ENCODE peak calls at places on chromosomes 12 and 14, in nine cellular contexts. I is fibroblast of mammary gland; N is endodermal cell; A is PC-3; K is A549; B is cardiac muscle cell; Y is choroid plexus epithelial cell; M is CD8-positive, alpha-beta memory T cell; F is foreskin fibroblast. L is an unnamed sample.

GRCh38 chr12:121391619-121392324 is 8.1 kb upstream of the RNF34 start:
- DNase-seq in Y (peak), K (no peak), M (no peak), F (peak), B (peak), N (no peak), I (peak), A (no peak), L (peak)

GRCh38 chr12:99658950-99659349 is 11.4 kb downstream of the GARIN6 start:
- DNase-seq in Y (peak), A (peak), F (no peak), I (peak), N (no peak), B (peak), K (no peak), M (no peak), L (peak)

GRCh38 chr14:23154876-23155587 is 28.4 kb downstream of the SLC7A8 start:
- DNase-seq in M (no peak), N (peak), K (no peak), B (peak), F (peak), Y (peak), A (peak), I (peak), L (peak)

GRCh38 chr14:88929656-88930436 is 105.4 kb downstream of the TTC8 start:
- DNase-seq in I (no peak), Y (no peak), M (no peak), F (no peak), B (no peak), N (peak), A (peak), K (no peak), L (no peak)

GRCh38 chr12:43636706-43637105 is 84.7 kb upstream of the ADAMTS20 start:
- DNase-seq in A (no peak), I (no peak), M (no peak), B (no peak), K (no peak), N (no peak), F (no peak), Y (no peak), L (peak)

GRCh38 chr12:80936642-80937390 is 918 bp downstream of the LIN7A start:
- DNase-seq in I (peak), Y (peak), K (peak), M (no peak), A (peak), N (peak), B (peak), F (peak), L (peak)

GRCh38 chr14:94026173-94026885 is at the start of gene OTUB2:
- DNase-seq in Y (peak), B (peak), K (peak), N (peak), I (peak), A (peak), F (peak), M (peak), L (peak)

GRCh38 chr12:50166776-50167025 is 468 bp downstream of the CERS5 start:
- DNase-seq in A (no peak), N (no peak), K (no peak), B (no peak), I (no peak), M (no peak), F (no peak), Y (no peak), L (peak)

GRCh38 chr14:102998393-102998792 is 59.0 kb downstream of the CDC42BPB start:
- DNase-seq in K (no peak), I (peak), B (no peak), F (no peak), M (no peak), A (peak), N (no peak), Y (peak), L (no peak)

GRCh38 chr12:120094485-120094884 is 22.1 kb downstream of the RAB35 start:
- DNase-seq in I (no peak), F (no peak), K (no peak), A (no peak), B (no peak), M (no peak), N (no peak), Y (no peak), L (no peak)

GRCh38 chr12:113469893-113470743 is 1.6 kb downstream of the LHX5 start:
- DNase-seq in B (no peak), F (no peak), I (no peak), Y (no peak), K (no peak), N (peak), M (no peak), A (no peak), L (no peak)

GRCh38 chr14:103538291-103539055 is 9.5 kb downstream of the TRMT61A start:
- DNase-seq in I (no peak), N (no peak), F (no peak), Y (no peak), M (no peak), K (no peak), A (no peak), B (no peak), L (no peak)

GRCh38 chr12:95532851-95533250 is 18.4 kb downstream of the USP44 start:
- DNase-seq in Y (peak), A (peak), N (no peak), B (peak), M (no peak), I (peak), K (no peak), F (peak), L (peak)

GRCh38 chr12:15701721-15702156 is 87.4 kb downstream of the EPS8 start:
- DNase-seq in M (no peak), A (peak), Y (peak), I (peak), B (peak), F (peak), N (no peak), K (no peak), L (peak)

GRCh38 chr14:102057480-102058114 is 29.2 kb downstream of the HSP90AA1 start:
- DNase-seq in F (no peak), N (peak), Y (no peak), A (no peak), B (no peak), I (no peak), M (peak), K (no peak), L (no peak)

GRCh38 chr12:23550753-23551152 is 398.7 kb downstream of the SOX5 start:
- DNase-seq in F (no peak), B (no peak), A (no peak), N (no peak), Y (no peak), M (no peak), K (no peak), I (no peak), L (no peak)

GRCh38 chr14:69671365-69672050 is 60.1 kb downstream of the SUSD6 start:
- DNase-seq in M (no peak), I (no peak), N (peak), K (no peak), F (no peak), B (no peak), A (no peak), Y (no peak), L (no peak)

DNA sequence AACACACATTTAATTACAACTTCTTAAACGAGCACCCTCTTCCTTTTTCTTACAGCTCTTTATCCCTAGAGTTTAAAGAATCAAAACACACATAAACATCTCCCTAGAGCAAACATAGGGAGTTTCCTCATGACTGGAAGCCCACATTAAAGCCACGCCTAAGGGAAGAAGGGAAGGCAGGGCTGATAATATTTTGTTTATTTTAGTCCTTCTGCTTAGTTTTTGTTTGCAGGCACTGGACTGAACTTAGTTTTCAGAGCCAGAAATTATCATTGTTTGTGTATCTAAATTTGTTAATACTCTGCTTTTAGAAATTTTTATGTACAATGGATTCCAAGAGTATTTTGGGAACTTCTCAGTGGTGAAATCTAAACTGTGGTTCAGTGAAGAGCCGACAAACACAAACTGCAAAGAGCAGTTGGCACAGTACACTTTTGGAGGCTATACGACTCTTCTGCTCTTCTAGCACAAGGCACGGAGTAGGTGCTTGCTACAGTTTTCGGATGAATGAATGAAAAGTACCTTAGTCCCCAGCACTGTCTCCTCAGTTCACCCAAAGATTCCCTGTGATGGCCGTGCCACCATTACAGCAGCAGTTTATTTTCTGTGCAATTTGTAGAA is 17.6 kb upstream of the AMIGO2 start:
- DNase-seq in B (no peak), M (no peak), K (no peak), F (no peak), I (no peak), N (no peak), Y (no peak), A (peak), L (peak)
- H3K4me3 ChIP-seq in B (no peak), M (no peak), K (no peak), F (no peak), I (no peak), N (no peak), Y (no peak), A (peak), L (no peak)

DNA sequence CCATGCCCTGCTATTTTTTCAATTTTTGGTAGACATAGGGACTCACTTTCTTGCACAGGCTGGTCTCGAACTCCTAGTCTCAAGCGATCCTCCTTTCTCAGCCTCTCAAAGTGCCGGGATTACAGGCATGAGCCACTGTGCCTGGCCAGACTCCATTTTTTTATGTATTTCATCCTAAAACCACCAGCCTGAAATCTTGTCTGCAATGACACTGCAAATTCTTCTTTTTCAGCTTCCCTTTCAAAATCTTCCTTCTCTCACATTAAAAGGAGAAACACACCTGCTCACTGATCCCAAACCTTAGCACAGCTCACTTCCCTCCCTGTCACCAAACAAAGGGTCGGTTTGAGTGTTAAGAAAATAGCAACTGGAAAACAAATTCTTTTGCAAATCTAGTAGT is 62.6 kb downstream of the PPP2R5E start:
- DNase-seq in I (no peak), N (no peak), F (no peak), M (no peak), Y (no peak), A (no peak), K (no peak), B (no peak), L (no peak)
- H3K4me3 ChIP-seq in I (no peak), N (no peak), F (no peak), M (no peak), Y (no peak), A (no peak), K (no peak), B (no peak), L (no peak)

GRCh38 chr12:45670339-45671065 is 59.0 kb upstream of the ARID2 start:
- DNase-seq in Y (peak), F (no peak), B (peak), M (peak), A (no peak), K (no peak), N (no peak), I (peak), L (no peak)
- H3K4me3 ChIP-seq in Y (no peak), F (no peak), B (no peak), M (no peak), A (no peak), K (no peak), N (no peak), I (no peak), L (no peak)

GRCh38 chr12:40010899-40011774 is 94.7 kb downstream of the SLC2A13 start:
- DNase-seq in A (peak), Y (peak), K (peak), I (peak), B (peak), N (peak), M (peak), F (peak), L (peak)
- H3K4me3 ChIP-seq in A (no peak), Y (no peak), K (no peak), I (no peak), B (no peak), N (no peak), M (peak), F (no peak), L (peak)

GRCh38 chr14:33335366-33335765 is 396.7 kb downstream of the NPAS3 start:
- DNase-seq in K (no peak), Y (peak), F (no peak), N (no peak), A (no peak), M (no peak), B (peak), I (no peak), L (peak)
- H3K4me3 ChIP-seq in K (no peak), Y (no peak), F (no peak), N (no peak), A (no peak), M (no peak), B (no peak), I (no peak), L (no peak)

GRCh38 chr14:91947196-91948184 is at the start of gene FBLN5:
- DNase-seq in A (no peak), M (peak), I (peak), Y (peak), F (peak), B (peak), N (peak), K (peak), L (peak)

GRCh38 chr14:91946313-91947195 is 940 bp downstream of the FBLN5 start:
- DNase-seq in B (peak), I (no peak), N (no peak), K (no peak), A (no peak), F (peak), M (no peak), Y (peak), L (peak)

GRCh38 chr14:91942128-91942527 is 5.4 kb downstream of the FBLN5 start:
- DNase-seq in K (no peak), B (no peak), A (no peak), N (no peak), M (no peak), F (no peak), I (no peak), Y (no peak), L (no peak)

GRCh38 chr14:91942946-91943345 is 4.5 kb downstream of the FBLN5 start:
- DNase-seq in M (no peak), I (no peak), F (no peak), Y (no peak), B (no peak), N (no peak), K (no peak), A (no peak), L (no peak)

GRCh38 chr14:91945776-91946305 is 1.7 kb downstream of the FBLN5 start:
- DNase-seq in A (no peak), Y (no peak), F (no peak), M (no peak), N (no peak), B (no peak), I (no peak), K (no peak), L (peak)
- H3K4me3 ChIP-seq in A (no peak), Y (peak), F (peak), M (no peak), N (no peak), B (no peak), I (peak), K (no peak), L (peak)

DNA sequence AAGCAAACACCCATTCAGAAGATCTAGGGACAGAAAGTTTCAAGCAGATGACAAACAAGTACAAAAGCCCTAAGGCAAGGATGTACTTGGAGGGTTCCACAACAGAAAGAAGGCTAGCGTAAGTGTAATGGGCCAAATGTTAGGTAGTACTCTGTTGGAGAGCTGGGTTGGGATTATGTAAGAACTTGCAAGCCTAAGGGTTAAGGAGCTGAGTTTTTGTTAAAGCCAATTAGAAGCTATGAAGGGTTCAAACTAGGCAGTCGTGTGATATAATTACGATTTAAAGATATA is 41.4 kb downstream of the HECTD1 start:
- DNase-seq in K (no peak), I (no peak), Y (peak), F (no peak), B (peak), A (no peak), M (no peak), N (no peak), L (no peak)
- H3K4me3 ChIP-seq in K (no peak), I (no peak), Y (no peak), F (no peak), B (no peak), A (no peak), M (no peak), N (no peak), L (no peak)

GRCh38 chr12:130484221-130484620 is 146.5 kb downstream of the PIWIL1 start:
- DNase-seq in Y (no peak), I (no peak), K (no peak), F (no peak), M (no peak), B (no peak), A (no peak), N (no peak), L (no peak)

GRCh38 chr12:130481392-130481879 is 143.7 kb downstream of the PIWIL1 start:
- DNase-seq in A (no peak), F (no peak), N (no peak), Y (no peak), I (no peak), B (no peak), K (no peak), M (no peak), L (no peak)

GRCh38 chr12:130482448-130482847 is 144.8 kb downstream of the PIWIL1 start:
- DNase-seq in K (no peak), F (no peak), A (no peak), M (no peak), I (no peak), N (peak), Y (no peak), B (no peak), L (no peak)

GRCh38 chr12:130485291-130486145 is 147.8 kb downstream of the PIWIL1 start:
- DNase-seq in K (no peak), F (no peak), Y (no peak), A (no peak), B (no peak), N (no peak), M (no peak), I (no peak), L (no peak)

GRCh38 chr12:130483616-130484180 is 146.0 kb downstream of the PIWIL1 start:
- DNase-seq in B (no peak), I (no peak), F (no peak), N (no peak), Y (no peak), A (no peak), K (no peak), M (no peak), L (no peak)
- H3K4me3 ChIP-seq in B (no peak), I (no peak), F (no peak), N (no peak), Y (no peak), A (no peak), K (no peak), M (no peak), L (no peak)